ENCODE peak calls at places on chromosomes 6 and 20, in six cellular contexts. O is stomach, E is GM10248, I is GM23338, J is omental fat pad, L is fibroblast of villous mesenchyme. U is an unnamed sample.

GRCh38 chr20:63370623-63371176 is 9.6 kb upstream of the CHRNA4 start:
- DNase-seq in I (no peak), E (no peak), L (no peak), J (no peak), O (no peak), U (no peak)

GRCh38 chr20:57695012-57695411 is 14.8 kb downstream of the PMEPA1 start:
- DNase-seq in L (no peak), I (no peak), E (no peak), J (no peak), O (peak; percentile 74), U (no peak)

GRCh38 chr6:12148841-12149240 is 136.7 kb downstream of the HIVEP1 start:
- DNase-seq in I (no peak), J (no peak), O (no peak), L (peak; percentile 14), E (no peak), U (no peak)

GRCh38 chr6:84635081-84635745 is 129.2 kb downstream of the TBX18 start:
- DNase-seq in J (no peak), L (peak; percentile 67), I (no peak), E (no peak), O (no peak), U (no peak)

GRCh38 chr6:139135578-139136545 is 982 bp downstream of the HECA start:
- DNase-seq in I (peak; percentile 45), J (peak; percentile 24), E (peak; percentile 43), L (peak; percentile 38), O (peak; percentile 72), U (no peak)

GRCh38 chr6:50030777-50031562 is 9.2 kb upstream of the DEFB110 start:
- DNase-seq in O (no peak), L (no peak), J (no peak), E (peak; percentile 13), I (peak; percentile 90), U (no peak)

GRCh38 chr6:42403831-42404230 is 47.9 kb downstream of the TRERF1 start:
- DNase-seq in L (peak; percentile 34), I (no peak), J (no peak), E (no peak), O (no peak), U (no peak)

GRCh38 chr6:106976270-106976669 is 1.7 kb upstream of the CD24 start:
- DNase-seq in L (no peak), E (no peak), J (no peak), I (no peak), O (no peak), U (no peak)

GRCh38 chr6:149840345-149841075 is 23.6 kb downstream of the LRP11 start:
- DNase-seq in E (peak; percentile 68), O (peak; percentile 81), I (peak; percentile 86), L (peak; percentile 76), J (no peak), U (no peak)

GRCh38 chr6:6220718-6221117 is 99.7 kb downstream of the F13A1 start:
- DNase-seq in L (no peak), J (no peak), I (peak; percentile 14), O (no peak), E (no peak), U (no peak)

GRCh38 chr6:160042788-160043301 is 74.0 kb downstream of the IGF2R start:
- DNase-seq in O (no peak), E (no peak), I (no peak), J (no peak), L (no peak), U (no peak)

GRCh38 chr6:111533087-111533784 is 50.2 kb upstream of the REV3L start:
- DNase-seq in I (no peak), L (no peak), J (no peak), O (no peak), E (no peak), U (no peak)

GRCh38 chr20:34871966-34872603 is 571 bp downstream of the GGT7 start:
- DNase-seq in O (no peak), L (no peak), E (no peak), I (peak; percentile 20), J (no peak), U (no peak)

GRCh38 chr6:56532766-56533551 is 109.7 kb downstream of the DST start:
- DNase-seq in I (no peak), J (no peak), O (no peak), E (no peak), L (no peak), U (no peak)

GRCh38 chr20:25139061-25139705 is 56.3 kb upstream of the ENTPD6 start:
- DNase-seq in L (no peak), I (peak; percentile 52), E (no peak), O (no peak), J (no peak), U (no peak)

GRCh38 chr6:167501831-167502385 is 177.0 kb downstream of the TTLL2 start:
- DNase-seq in J (no peak), E (no peak), L (no peak), O (peak; percentile 70), I (peak; percentile 61), U (no peak)

GRCh38 chr20:18992418-18992817 is 178.8 kb downstream of the SCP2D1 start:
- DNase-seq in E (no peak), J (no peak), L (no peak), I (no peak), O (no peak), U (no peak)

GRCh38 chr6:106444777-106445507 is 84.4 kb downstream of the CRYBG1 start:
- DNase-seq in I (peak; percentile 88), E (peak; percentile 64), J (no peak), O (no peak), L (peak; percentile 67), U (no peak)

GRCh38 chr20:47800619-47801018 is 15.3 kb upstream of the SULF2 start:
- DNase-seq in J (no peak), E (no peak), L (no peak), O (no peak), I (no peak), U (peak; percentile 72)

GRCh38 chr6:36615018-36615761 is 21.0 kb downstream of the SRSF3 start:
- DNase-seq in E (peak; percentile 63), L (peak; percentile 80), J (no peak), I (peak; percentile 81), O (no peak), U (no peak)

GRCh38 chr6:38143191-38144154 is 323.9 kb downstream of the ZFAND3 start:
- DNase-seq in J (no peak), L (no peak), I (no peak), O (no peak), E (no peak), U (no peak)

GRCh38 chr6:131792091-131792496 is 15.7 kb upstream of the ENPP1 start:
- DNase-seq in J (no peak), O (no peak), E (no peak), I (peak; percentile 48), L (no peak), U (no peak)

GRCh38 chr6:157095084-157095483 is 228.2 kb downstream of the TMEM242 start:
- DNase-seq in L (no peak), I (no peak), E (no peak), J (no peak), O (no peak), U (no peak)

GRCh38 chr6:1390071-1390804 is 862 bp downstream of the FOXF2 start:
- DNase-seq in L (peak; percentile 65), O (no peak), J (no peak), E (no peak), I (peak; percentile 63), U (no peak)

GRCh38 chr6:83153958-83154357 is 39.1 kb downstream of the PGM3 start:
- DNase-seq in I (no peak), L (no peak), E (no peak), J (no peak), O (no peak), U (no peak)

GRCh38 chr20:62366370-62367135 is 559 bp downstream of the LAMA5 start:
- DNase-seq in O (no peak), L (no peak), I (peak; percentile 91), E (no peak), J (no peak), U (no peak)

GRCh38 chr6:53513519-53513966 is 31.4 kb downstream of the GCLC start:
- DNase-seq in E (no peak), O (no peak), J (no peak), I (no peak), L (no peak), U (no peak)
- TF ChIP-seq CTCF in E (no peak), O (no peak), J (no peak), I (no peak), L (no peak), U (no peak)

GRCh38 chr6:79694623-79695311 is 63.6 kb downstream of the SH3BGRL2 start:
- DNase-seq in E (no peak), J (no peak), L (no peak), I (peak; percentile 46), O (no peak), U (no peak)
- TF ChIP-seq CTCF in E (no peak), J (no peak), L (peak; percentile 11), I (peak; percentile 68), O (no peak), U (peak; percentile 30)

GRCh38 chr6:121354764-121355163 is 20.5 kb upstream of the TBC1D32 start:
- DNase-seq in I (peak; percentile 26), J (no peak), L (no peak), E (no peak), O (no peak), U (no peak)
- TF ChIP-seq CTCF in I (peak; percentile 52), J (no peak), L (peak; percentile 39), E (no peak), O (no peak), U (peak; percentile 72)

GRCh38 chr6:130385059-130385695 is 19.4 kb downstream of the TMEM200A start:
- DNase-seq in J (no peak), E (no peak), L (peak; percentile 65), O (no peak), I (no peak), U (no peak)

GRCh38 chr6:130381012-130381411 is 15.2 kb downstream of the TMEM200A start:
- DNase-seq in L (no peak), J (no peak), O (no peak), I (no peak), E (no peak), U (no peak)

GRCh38 chr6:130377911-130378310 is 12.1 kb downstream of the TMEM200A start:
- DNase-seq in O (no peak), L (no peak), I (no peak), E (no peak), J (no peak), U (no peak)

GRCh38 chr6:130382872-130383490 is 17.2 kb downstream of the TMEM200A start:
- DNase-seq in J (no peak), L (no peak), O (no peak), I (no peak), E (no peak), U (no peak)

DNA sequence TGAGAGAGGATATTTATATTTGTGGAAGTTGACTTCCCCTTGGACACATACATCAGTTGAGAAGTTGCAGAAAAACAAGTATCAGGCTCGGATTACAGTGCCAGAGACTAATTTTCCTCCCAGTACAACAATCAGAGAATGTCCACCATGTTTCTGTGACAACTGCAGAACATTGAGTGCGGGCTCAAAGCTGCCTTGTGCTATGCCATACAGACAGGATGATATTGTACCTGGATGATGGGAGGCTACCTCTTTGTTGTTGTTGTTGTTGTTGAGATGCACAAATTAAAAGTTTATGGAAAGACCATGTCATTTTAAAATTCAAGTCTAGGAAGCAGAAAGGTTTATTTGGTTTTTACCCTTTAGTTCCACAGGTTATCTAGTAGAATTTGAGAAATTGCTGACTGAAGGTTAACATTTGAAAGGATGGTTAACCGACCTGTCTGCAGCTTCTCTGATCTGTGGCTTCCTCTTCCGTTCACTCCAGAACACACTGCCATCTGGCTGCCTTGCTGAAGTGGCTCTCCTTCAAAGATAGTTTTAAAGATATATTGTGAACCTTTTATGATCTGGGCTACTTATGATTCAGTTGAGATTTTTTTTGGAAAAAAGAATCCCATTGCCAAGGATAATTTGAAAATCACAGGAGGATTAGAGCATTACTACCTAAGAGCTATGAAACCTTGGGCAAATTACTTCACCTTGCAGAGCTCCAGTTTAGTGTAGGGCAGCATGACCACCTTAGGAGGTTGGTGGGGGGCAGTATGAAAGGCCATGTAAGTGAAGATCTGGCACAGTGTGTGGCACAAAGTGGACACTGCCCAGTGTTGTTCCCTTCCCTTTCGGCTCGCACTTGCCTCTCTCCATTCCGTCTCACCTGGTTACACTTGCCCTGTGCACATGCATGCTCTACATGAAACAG is 15.9 kb downstream of the TMEM200A start:
- DNase-seq in E (no peak), I (no peak), O (no peak), J (no peak), L (no peak), U (no peak)
- TF ChIP-seq CTCF in E (peak; percentile 41), I (peak; percentile 39), O (no peak), J (no peak), L (no peak), U (peak; percentile 15)

U was measured in chondrocyte.